ENCODE peak calls at places on chromosomes 12 and 14, in four cellular contexts. O is globus pallidus, J is glomerular endothelial cell, K is heart left ventricle. E is an unnamed sample.

GRCh38 chr12:2311001-2311778 is 258.4 kb downstream of the CACNA1C start:
- DNase-seq in K (no peak), O (no peak), J (no peak), E (no peak)

GRCh38 chr12:57535764-57536596 is 11.0 kb downstream of the DCTN2 start:
- DNase-seq in O (no peak), J (no peak), K (no peak), E (no peak)

GRCh38 chr12:78194448-78194847 is 363.8 kb downstream of the NAV3 start:
- DNase-seq in O (no peak), K (no peak), J (no peak), E (no peak)

GRCh38 chr12:42560977-42561376 is 28.6 kb downstream of the PRICKLE1 start:
- DNase-seq in O (no peak), K (no peak), J (no peak), E (no peak)

GRCh38 chr12:52896190-52897100 is 8.4 kb downstream of the KRT8 start:
- DNase-seq in O (no peak), K (no peak), J (no peak), E (no peak)

GRCh38 chr12:94110258-94110657 is 38.1 kb upstream of the PLXNC1 start:
- DNase-seq in J (no peak), K (no peak), O (no peak), E (no peak)

GRCh38 chr12:113198286-113198685 is 12.8 kb downstream of the RITA1 start:
- DNase-seq in O (no peak), K (no peak), J (no peak), E (no peak)

GRCh38 chr12:1908758-1909157 is 9.7 kb downstream of the CACNA2D4 start:
- DNase-seq in J (no peak), O (no peak), K (no peak), E (no peak)

GRCh38 chr14:67934087-67934486 is 114.5 kb downstream of the RAD51B start:
- DNase-seq in J (peak), O (peak), K (peak), E (peak)

GRCh38 chr14:99596071-99596627 is 7.9 kb downstream of the CCDC85C start:
- DNase-seq in O (no peak), J (no peak), K (peak), E (no peak)

GRCh38 chr12:12927211-12928079 is 24.5 kb downstream of the GPRC5D start:
- DNase-seq in J (no peak), O (no peak), K (peak), E (no peak)

GRCh38 chr14:81625343-81625742 is 91.7 kb upstream of the SEL1L start:
- DNase-seq in K (no peak), J (no peak), O (peak), E (peak)

GRCh38 chr12:75556306-75556899 is 45.0 kb upstream of the KRR1 start:
- DNase-seq in J (no peak), K (no peak), O (no peak), E (no peak)